ENCODE peak calls at places on chromosomes 6 and 20, in ten cellular contexts. A is Ammon's horn; X is substantia nigra; V is T-helper 17 cell; S is NCI-H1092 treated with DMSO at 0.1 percent for 48 hours; L is NCI-H2029; P is choroid plexus epithelial cell; C is SW480; D is amygdala; O is CD4-positive, alpha-beta T cell. E is an unnamed sample.

GRCh38 chr6:107618672-107619071 is 128.8 kb downstream of the SOBP start:
- DNase-seq in D (no peak), P (no peak), S (no peak), O (peak), V (no peak), X (no peak), C (no peak), A (no peak), L (no peak), E (no peak)

GRCh38 chr6:75266716-75267291 is 17.8 kb downstream of the TMEM30A start:
- DNase-seq in X (no peak), O (no peak), P (peak), A (peak), S (peak), D (no peak), C (peak), V (no peak), L (peak), E (peak)

GRCh38 chr6:34469499-34469898 is 3.6 kb downstream of the PACSIN1 start:
- DNase-seq in A (no peak), S (no peak), D (no peak), X (no peak), O (no peak), L (no peak), V (no peak), C (no peak), P (no peak), E (no peak)

GRCh38 chr6:36662827-36663256 is 15.7 kb upstream of the CDKN1A start:
- DNase-seq in C (peak), L (no peak), D (no peak), S (no peak), O (no peak), X (no peak), P (no peak), A (no peak), V (no peak), E (no peak)

GRCh38 chr20:53828673-53829085 is 235.0 kb upstream of the ZNF217 start:
- DNase-seq in X (no peak), S (peak), L (no peak), D (no peak), P (peak), A (peak), V (no peak), C (peak), O (no peak), E (peak)

GRCh38 chr6:132789398-132789780 is 9.0 kb downstream of the SLC18B1 start:
- DNase-seq in O (no peak), X (no peak), V (no peak), D (no peak), C (no peak), P (no peak), A (no peak), S (no peak), L (no peak), E (no peak)

GRCh38 chr6:142943746-142944125 is 1.2 kb downstream of the HIVEP2 start:
- DNase-seq in S (no peak), C (peak), P (peak), V (peak), A (no peak), O (peak), X (no peak), L (no peak), D (peak), E (no peak)

GRCh38 chr6:54897462-54898189 is 51.1 kb downstream of the FAM83B start:
- DNase-seq in A (no peak), V (no peak), C (no peak), S (no peak), X (no peak), D (no peak), O (no peak), P (no peak), L (no peak), E (no peak)

GRCh38 chr20:37220255-37220654 is 40.9 kb upstream of the MROH8 start:
- DNase-seq in O (no peak), V (no peak), X (no peak), A (no peak), P (no peak), C (no peak), S (no peak), D (no peak), L (no peak), E (no peak)

GRCh38 chr6:160077526-160077925 is 44.1 kb upstream of the SLC22A1 start:
- DNase-seq in A (no peak), S (no peak), V (no peak), C (no peak), O (no peak), P (no peak), L (no peak), D (no peak), X (no peak), E (no peak)

GRCh38 chr6:125262026-125263013 is 39.4 kb downstream of the HDDC2 start:
- DNase-seq in O (no peak), D (no peak), V (no peak), L (no peak), A (no peak), C (no peak), X (no peak), S (no peak), P (peak), E (no peak)

GRCh38 chr6:154649723-154650122 is 83.5 kb upstream of the SCAF8 start:
- DNase-seq in P (peak), A (no peak), S (no peak), X (no peak), D (no peak), O (no peak), V (no peak), C (no peak), L (no peak), E (no peak)

GRCh38 chr6:125310994-125311649 is 9.4 kb upstream of the HDDC2 start:
- DNase-seq in L (peak), A (peak), S (peak), P (peak), X (no peak), O (no peak), C (peak), D (no peak), V (no peak), E (peak)

E was measured in G401.